ENCODE peak calls at places on chromosomes 11 and 22, in seven cellular contexts. I is heart left ventricle, D is sigmoid colon, K is uterus, Y is A549, U is prostate gland, Z is stomach. N is an unnamed sample.

GRCh38 chr22:30277547-30278344 is 11.1 kb upstream of the OSM start:
- DNase-seq in Y (no peak), D (no peak), Z (no peak), U (no peak), I (no peak), K (peak; percentile 61), N (peak; percentile 67)

GRCh38 chr11:73281201-73281741 is 9.1 kb downstream of the P2RY6 start:
- DNase-seq in D (no peak), I (no peak), Y (no peak), U (no peak), Z (no peak), K (no peak), N (no peak)

GRCh38 chr11:11504071-11504470 is 117.7 kb downstream of the GALNT18 start:
- DNase-seq in Y (no peak), Z (no peak), K (no peak), U (no peak), D (no peak), I (no peak), N (no peak)

GRCh38 chr22:46561435-46561905 is 24.1 kb upstream of the CELSR1 start:
- DNase-seq in Z (no peak), D (no peak), Y (peak; percentile 77), K (no peak), U (no peak), I (no peak), N (no peak)

GRCh38 chr11:28581286-28582242 is 473.4 kb downstream of the METTL15 start:
- DNase-seq in D (no peak), Y (no peak), Z (no peak), K (no peak), I (no peak), U (no peak), N (no peak)

GRCh38 chr11:122033631-122034030 is 82.4 kb downstream of the BLID start:
- DNase-seq in I (no peak), K (no peak), U (no peak), Y (no peak), D (no peak), Z (no peak), N (no peak)

GRCh38 chr11:68893282-68893681 is 10.3 kb downstream of the MRPL21 start:
- DNase-seq in K (no peak), U (no peak), Y (no peak), D (no peak), I (no peak), Z (no peak), N (no peak)

GRCh38 chr11:128731041-128731663 is 37.3 kb downstream of the FLI1 start:
- DNase-seq in Z (no peak), Y (no peak), I (no peak), U (no peak), D (no peak), K (no peak), N (no peak)

GRCh38 chr11:121767433-121767832 is 314.7 kb upstream of the SORL1-AS1 start:
- DNase-seq in Y (no peak), I (no peak), K (no peak), U (no peak), D (no peak), Z (no peak), N (no peak)

GRCh38 chr11:1039481-1040427 is 3.2 kb upstream of the MUC6 start:
- DNase-seq in Y (no peak), K (no peak), I (no peak), Z (peak; percentile 75), U (no peak), D (no peak), N (no peak)

GRCh38 chr22:50185384-50186087 is at the start of gene TRABD:
- DNase-seq in D (peak; percentile 95), Z (peak; percentile 92), Y (peak; percentile 84), I (peak; percentile 91), K (peak; percentile 84), U (peak; percentile 83), N (peak; percentile 88)

GRCh38 chr11:47433157-47433556 is 6.9 kb upstream of the PSMC3 start:
- DNase-seq in U (no peak), K (no peak), Y (peak; percentile 37), Z (no peak), I (no peak), D (no peak), N (no peak)

GRCh38 chr11:63869171-63869591 is 30.3 kb downstream of the MARK2 start:
- DNase-seq in U (peak; percentile 67), Z (no peak), D (no peak), I (no peak), K (no peak), Y (no peak), N (no peak)

DNA sequence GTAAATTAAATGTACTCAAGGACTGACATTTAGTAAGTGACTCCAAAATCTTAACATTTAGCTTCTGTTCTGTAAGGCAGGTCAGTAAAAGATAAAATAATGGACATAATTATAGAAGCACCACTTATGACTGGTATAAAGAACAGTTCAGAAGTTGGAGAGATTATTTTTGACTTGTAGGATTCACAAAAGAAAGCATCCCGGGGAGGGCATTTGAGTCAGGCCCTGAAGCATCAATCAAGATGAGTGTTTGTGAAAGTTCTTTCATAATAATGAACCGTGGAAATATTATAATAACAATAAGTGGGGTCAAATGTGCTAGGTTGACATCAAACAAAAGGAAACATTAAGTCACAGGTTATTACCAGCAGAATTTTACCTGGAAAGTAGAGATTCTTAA is 201.9 kb downstream of the DDX10 start:
- DNase-seq in I (no peak), K (no peak), Z (no peak), Y (no peak), U (no peak), D (no peak), N (no peak)
- TF ChIP-seq POLR2A in I (no peak), K (no peak), Z (no peak), Y (no peak), U (no peak), D (no peak), N (no peak)

GRCh38 chr22:36351921-36352774 is 35.6 kb downstream of the MYH9 start:
- DNase-seq in Z (peak; percentile 61), Y (peak; percentile 59), D (no peak), I (no peak), K (no peak), U (peak; percentile 69), N (peak; percentile 66)

GRCh38 chr22:36355362-36355761 is 32.4 kb downstream of the MYH9 start:
- DNase-seq in K (no peak), D (no peak), Z (no peak), I (no peak), U (no peak), Y (no peak), N (no peak)

GRCh38 chr22:36355894-36356293 is 31.9 kb downstream of the MYH9 start:
- DNase-seq in Y (no peak), D (no peak), U (no peak), I (no peak), Z (no peak), K (no peak), N (peak; percentile 57)

GRCh38 chr22:36350751-36351594 is 36.8 kb downstream of the MYH9 start:
- DNase-seq in I (no peak), Z (no peak), Y (peak; percentile 79), D (no peak), K (no peak), U (no peak), N (peak; percentile 58)

DNA sequence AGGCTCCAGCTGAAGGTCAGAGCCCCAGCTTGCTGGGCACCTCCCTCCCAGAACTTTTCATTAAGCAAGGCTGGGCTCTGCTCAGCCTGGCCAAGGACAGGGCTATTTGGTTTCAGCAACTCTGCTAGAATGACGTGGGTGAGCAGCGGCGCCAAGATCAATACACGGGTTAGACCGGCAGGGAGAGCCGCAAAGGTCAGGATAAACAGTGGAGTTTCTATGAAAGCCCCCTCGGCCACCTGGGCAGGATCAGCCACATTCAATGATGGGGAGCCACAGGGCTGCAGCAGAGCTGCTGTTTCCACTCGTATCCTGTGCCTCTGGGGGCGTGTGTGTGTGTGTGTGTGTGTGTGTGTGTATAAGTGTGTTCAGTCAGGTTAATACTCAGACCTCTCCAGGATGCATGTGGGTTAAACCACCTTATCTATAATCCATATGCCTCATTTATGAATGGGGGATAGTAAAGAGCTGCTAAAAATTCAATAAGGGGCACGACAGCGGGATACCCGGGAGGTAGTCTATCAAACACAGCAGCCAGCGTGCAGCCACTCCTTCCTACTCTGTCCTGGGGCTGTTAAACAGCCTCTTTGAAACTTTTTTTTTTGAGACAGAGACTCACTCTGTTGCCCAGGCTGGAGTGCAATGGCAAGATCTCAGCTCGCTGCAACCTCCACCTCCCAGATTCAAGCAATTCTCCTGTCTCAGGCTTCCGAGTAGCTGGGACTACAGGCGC is 34.8 kb downstream of the MYH9 start:
- DNase-seq in Y (peak; percentile 78), U (peak; percentile 69), K (no peak), Z (peak; percentile 91), D (no peak), I (peak; percentile 71), N (peak; percentile 75)
- TF ChIP-seq POLR2A in Y (no peak), U (no peak), K (no peak), Z (no peak), D (no peak), I (no peak), N (peak; percentile 47)

DNA sequence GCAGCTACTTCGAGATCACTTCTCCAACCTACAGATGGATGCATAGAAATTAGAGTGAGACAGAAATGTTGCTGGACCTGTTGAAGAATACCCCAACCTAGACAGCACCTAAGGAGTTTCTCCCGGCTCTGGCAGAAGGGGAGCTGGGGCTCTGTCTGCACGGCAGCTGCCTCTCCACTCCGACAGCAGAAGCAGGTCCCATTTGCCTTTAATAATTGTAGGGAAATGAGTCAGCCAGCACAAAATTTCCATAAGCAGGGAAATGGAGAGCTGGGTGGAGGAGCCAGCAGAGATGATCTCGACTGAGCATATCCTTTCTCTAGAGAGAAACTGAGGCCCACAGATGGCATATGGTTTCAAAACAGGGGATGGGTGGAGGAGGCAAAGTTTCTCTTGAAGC is 80.1 kb downstream of the EFCAB6 start:
- DNase-seq in Y (no peak), Z (no peak), U (no peak), I (no peak), K (no peak), D (no peak), N (no peak)
- TF ChIP-seq POLR2A in Y (no peak), Z (no peak), U (no peak), I (no peak), K (no peak), D (no peak), N (no peak)

GRCh38 chr11:117072517-117073218 is 25.6 kb downstream of the SIK3 start:
- DNase-seq in D (no peak), K (no peak), Z (no peak), I (no peak), Y (peak; percentile 87), U (no peak), N (peak; percentile 42)
- TF ChIP-seq POLR2A in D (no peak), K (no peak), Z (no peak), I (no peak), Y (no peak), U (no peak), N (no peak)

DNA sequence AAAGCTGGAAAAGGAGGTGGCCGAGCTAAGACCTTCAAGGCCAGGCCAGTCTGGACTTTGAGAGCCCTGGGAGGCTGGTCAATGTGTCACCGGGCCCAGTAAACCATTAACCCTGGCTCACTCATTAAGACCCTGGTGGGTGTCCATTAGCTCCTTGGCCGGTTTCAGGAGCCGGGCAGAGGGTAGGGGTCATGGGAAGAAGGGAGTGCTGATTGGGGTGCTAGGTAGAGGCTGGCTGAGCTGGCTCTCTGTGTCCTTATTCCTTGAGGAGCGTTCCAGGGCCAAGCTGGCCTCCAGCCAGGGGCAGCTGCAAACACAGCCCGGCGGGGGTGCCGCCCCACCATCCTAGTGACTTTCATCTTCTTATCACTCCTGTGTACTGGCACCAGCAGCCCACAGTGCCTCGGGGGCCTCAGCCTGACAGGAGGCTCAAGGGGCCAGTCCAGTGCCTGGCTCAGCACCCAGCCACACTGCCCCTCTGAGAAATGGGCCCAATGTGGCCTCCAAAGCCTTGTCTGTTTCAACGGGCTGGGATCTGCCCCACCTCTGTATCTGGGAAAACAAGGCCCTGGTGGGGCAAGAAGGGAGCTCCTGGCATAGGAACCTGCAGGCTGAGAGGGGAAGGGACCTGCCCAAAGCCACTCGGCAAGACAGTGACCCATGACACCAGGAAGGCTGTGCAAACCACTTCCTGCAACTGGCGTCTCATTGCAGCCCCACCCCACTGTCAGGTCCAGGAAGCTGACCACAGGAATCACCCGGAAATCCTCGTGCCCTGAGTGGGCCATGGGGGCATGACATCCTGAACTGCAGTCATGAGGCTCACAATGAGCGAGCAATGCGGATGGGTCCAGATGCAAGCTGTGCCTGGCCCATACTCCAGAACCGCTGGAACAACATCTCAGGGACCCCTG is 15.1 kb upstream of the RGL4 start:
- DNase-seq in D (peak; percentile 65), Z (peak; percentile 86), K (no peak), I (no peak), Y (no peak), U (no peak), N (peak; percentile 85)
- TF ChIP-seq POLR2A in D (no peak), Z (no peak), K (no peak), I (no peak), Y (no peak), U (no peak), N (no peak)

N was measured in adrenal gland.